ENCODE peak calls at places on chromosomes 12 and 14, in nine cellular contexts. One of them, this sample, is unnamed.

GRCh38 chr14:75283162-75283883 is 4.7 kb downstream of the FOS start:
- DNase-seq in lower lobe of right lung: peak
- DNase-seq in left lung: no peak
- DNase-seq in PC-9: peak
- DNase-seq in substantia nigra: no peak
- DNase-seq in body of pancreas: peak
- DNase-seq in upper lobe of right lung: no peak
- DNase-seq in cardiac muscle cell: peak
- DNase-seq in naive thymus-derived CD4-positive, alpha-beta T cell: peak
- DNase-seq in this sample: no peak

GRCh38 chr12:33670284-33670683 is 230.7 kb upstream of the SYT10 start:
- DNase-seq in lower lobe of right lung: no peak
- DNase-seq in left lung: no peak
- DNase-seq in PC-9: no peak
- DNase-seq in substantia nigra: no peak
- DNase-seq in body of pancreas: no peak
- DNase-seq in upper lobe of right lung: no peak
- DNase-seq in cardiac muscle cell: no peak
- DNase-seq in naive thymus-derived CD4-positive, alpha-beta T cell: no peak
- DNase-seq in this sample: no peak

GRCh38 chr12:117045998-117046374 is 53.2 kb downstream of the TESC start:
- DNase-seq in lower lobe of right lung: no peak
- DNase-seq in left lung: peak
- DNase-seq in PC-9: no peak
- DNase-seq in substantia nigra: no peak
- DNase-seq in body of pancreas: no peak
- DNase-seq in upper lobe of right lung: no peak
- DNase-seq in cardiac muscle cell: no peak
- DNase-seq in naive thymus-derived CD4-positive, alpha-beta T cell: no peak
- DNase-seq in this sample: no peak

GRCh38 chr12:131726-132465 is 65.3 kb downstream of the IQSEC3 start:
- DNase-seq in lower lobe of right lung: no peak
- DNase-seq in left lung: peak
- DNase-seq in PC-9: peak
- DNase-seq in substantia nigra: no peak
- DNase-seq in body of pancreas: no peak
- DNase-seq in upper lobe of right lung: no peak
- DNase-seq in cardiac muscle cell: peak
- DNase-seq in naive thymus-derived CD4-positive, alpha-beta T cell: no peak
- DNase-seq in this sample: no peak

GRCh38 chr12:130775953-130776856 is 60.1 kb upstream of the RIMBP2 start:
- DNase-seq in lower lobe of right lung: no peak
- DNase-seq in left lung: no peak
- DNase-seq in PC-9: peak
- DNase-seq in substantia nigra: peak
- DNase-seq in body of pancreas: peak
- DNase-seq in upper lobe of right lung: no peak
- DNase-seq in cardiac muscle cell: peak
- DNase-seq in naive thymus-derived CD4-positive, alpha-beta T cell: no peak
- DNase-seq in this sample: peak

GRCh38 chr14:61586539-61587396 is 108.5 kb upstream of the HIF1A start:
- DNase-seq in lower lobe of right lung: no peak
- DNase-seq in left lung: no peak
- DNase-seq in PC-9: no peak
- DNase-seq in substantia nigra: no peak
- DNase-seq in body of pancreas: no peak
- DNase-seq in upper lobe of right lung: no peak
- DNase-seq in cardiac muscle cell: peak
- DNase-seq in naive thymus-derived CD4-positive, alpha-beta T cell: no peak
- DNase-seq in this sample: no peak

GRCh38 chr14:79275367-79275655 is 936.0 kb downstream of the DIO2 start:
- DNase-seq in lower lobe of right lung: no peak
- DNase-seq in left lung: no peak
- DNase-seq in PC-9: no peak
- DNase-seq in substantia nigra: no peak
- DNase-seq in body of pancreas: no peak
- DNase-seq in upper lobe of right lung: no peak
- DNase-seq in cardiac muscle cell: no peak
- DNase-seq in naive thymus-derived CD4-positive, alpha-beta T cell: no peak
- DNase-seq in this sample: no peak

GRCh38 chr12:110311903-110312302 is 30.9 kb downstream of the ATP2A2 start:
- DNase-seq in lower lobe of right lung: no peak
- DNase-seq in left lung: no peak
- DNase-seq in PC-9: no peak
- DNase-seq in substantia nigra: no peak
- DNase-seq in body of pancreas: no peak
- DNase-seq in upper lobe of right lung: no peak
- DNase-seq in cardiac muscle cell: no peak
- DNase-seq in naive thymus-derived CD4-positive, alpha-beta T cell: no peak
- DNase-seq in this sample: no peak

GRCh38 chr12:51318846-51319570 is 5.0 kb downstream of the BIN2 start:
- DNase-seq in lower lobe of right lung: peak
- DNase-seq in left lung: no peak
- DNase-seq in PC-9: no peak
- DNase-seq in substantia nigra: no peak
- DNase-seq in body of pancreas: no peak
- DNase-seq in upper lobe of right lung: no peak
- DNase-seq in cardiac muscle cell: peak
- DNase-seq in naive thymus-derived CD4-positive, alpha-beta T cell: peak
- DNase-seq in this sample: peak

GRCh38 chr14:102544745-102545460 is 35.3 kb upstream of the ANKRD9 start:
- DNase-seq in lower lobe of right lung: peak
- DNase-seq in left lung: peak
- DNase-seq in PC-9: peak
- DNase-seq in substantia nigra: no peak
- DNase-seq in body of pancreas: no peak
- DNase-seq in upper lobe of right lung: no peak
- DNase-seq in cardiac muscle cell: no peak
- DNase-seq in naive thymus-derived CD4-positive, alpha-beta T cell: no peak
- DNase-seq in this sample: no peak

GRCh38 chr12:93022603-93023340 is 93.7 kb upstream of the EEA1 start:
- DNase-seq in lower lobe of right lung: no peak
- DNase-seq in left lung: no peak
- DNase-seq in PC-9: no peak
- DNase-seq in substantia nigra: no peak
- DNase-seq in body of pancreas: no peak
- DNase-seq in upper lobe of right lung: no peak
- DNase-seq in cardiac muscle cell: peak
- DNase-seq in naive thymus-derived CD4-positive, alpha-beta T cell: no peak
- DNase-seq in this sample: no peak

GRCh38 chr12:122841544-122842321 is 6.5 kb downstream of the HIP1R start:
- DNase-seq in lower lobe of right lung: peak
- DNase-seq in left lung: no peak
- DNase-seq in PC-9: peak
- DNase-seq in substantia nigra: peak
- DNase-seq in body of pancreas: peak
- DNase-seq in upper lobe of right lung: no peak
- DNase-seq in cardiac muscle cell: no peak
- DNase-seq in naive thymus-derived CD4-positive, alpha-beta T cell: no peak
- DNase-seq in this sample: no peak

GRCh38 chr12:92854344-92854743 is 74.8 kb downstream of the EEA1 start:
- DNase-seq in lower lobe of right lung: no peak
- DNase-seq in left lung: no peak
- DNase-seq in PC-9: no peak
- DNase-seq in substantia nigra: no peak
- DNase-seq in body of pancreas: no peak
- DNase-seq in upper lobe of right lung: no peak
- DNase-seq in cardiac muscle cell: no peak
- DNase-seq in naive thymus-derived CD4-positive, alpha-beta T cell: no peak
- DNase-seq in this sample: no peak

GRCh38 chr12:52604859-52605258 is 3.6 kb upstream of the KRT72 start:
- DNase-seq in lower lobe of right lung: no peak
- DNase-seq in left lung: no peak
- DNase-seq in PC-9: no peak
- DNase-seq in substantia nigra: no peak
- DNase-seq in body of pancreas: no peak
- DNase-seq in upper lobe of right lung: no peak
- DNase-seq in cardiac muscle cell: no peak
- DNase-seq in naive thymus-derived CD4-positive, alpha-beta T cell: no peak
- DNase-seq in this sample: no peak

GRCh38 chr14:62661818-62662217 is 383.4 kb downstream of the KCNH5 start:
- DNase-seq in lower lobe of right lung: no peak
- DNase-seq in left lung: no peak
- DNase-seq in PC-9: no peak
- DNase-seq in substantia nigra: no peak
- DNase-seq in body of pancreas: no peak
- DNase-seq in upper lobe of right lung: no peak
- DNase-seq in cardiac muscle cell: peak
- DNase-seq in naive thymus-derived CD4-positive, alpha-beta T cell: no peak
- DNase-seq in this sample: no peak

GRCh38 chr14:104265918-104266642 is 127.7 kb downstream of the KIF26A start:
- DNase-seq in lower lobe of right lung: peak
- DNase-seq in left lung: peak
- DNase-seq in PC-9: no peak
- DNase-seq in substantia nigra: no peak
- DNase-seq in body of pancreas: no peak
- DNase-seq in upper lobe of right lung: peak
- DNase-seq in cardiac muscle cell: no peak
- DNase-seq in naive thymus-derived CD4-positive, alpha-beta T cell: no peak
- DNase-seq in this sample: no peak

GRCh38 chr14:61505815-61506809 is 184.7 kb downstream of the PRKCH start:
- DNase-seq in lower lobe of right lung: no peak
- DNase-seq in left lung: no peak
- DNase-seq in PC-9: no peak
- DNase-seq in substantia nigra: no peak
- DNase-seq in body of pancreas: no peak
- DNase-seq in upper lobe of right lung: no peak
- DNase-seq in cardiac muscle cell: peak
- DNase-seq in naive thymus-derived CD4-positive, alpha-beta T cell: no peak
- DNase-seq in this sample: no peak

GRCh38 chr12:52359511-52360103 is 7.7 kb downstream of the KRT85 start:
- DNase-seq in lower lobe of right lung: no peak
- DNase-seq in left lung: no peak
- DNase-seq in PC-9: no peak
- DNase-seq in substantia nigra: no peak
- DNase-seq in body of pancreas: no peak
- DNase-seq in upper lobe of right lung: no peak
- DNase-seq in cardiac muscle cell: no peak
- DNase-seq in naive thymus-derived CD4-positive, alpha-beta T cell: no peak
- DNase-seq in this sample: no peak

GRCh38 chr12:56806303-56806702 is 43.2 kb downstream of the HSD17B6 start:
- DNase-seq in lower lobe of right lung: no peak
- DNase-seq in left lung: no peak
- DNase-seq in PC-9: no peak
- DNase-seq in substantia nigra: no peak
- DNase-seq in body of pancreas: no peak
- DNase-seq in upper lobe of right lung: no peak
- DNase-seq in cardiac muscle cell: no peak
- DNase-seq in naive thymus-derived CD4-positive, alpha-beta T cell: no peak
- DNase-seq in this sample: no peak
- H3K27ac ChIP-seq in lower lobe of right lung: no peak
- H3K27ac ChIP-seq in left lung: no peak
- H3K27ac ChIP-seq in PC-9: no peak
- H3K27ac ChIP-seq in substantia nigra: no peak
- H3K27ac ChIP-seq in body of pancreas: no peak
- H3K27ac ChIP-seq in upper lobe of right lung: no peak
- H3K27ac ChIP-seq in cardiac muscle cell: no peak
- H3K27ac ChIP-seq in naive thymus-derived CD4-positive, alpha-beta T cell: no peak
- H3K27ac ChIP-seq in this sample: no peak

GRCh38 chr14:64089920-64090319 is 204.3 kb downstream of the ESR2 start:
- DNase-seq in lower lobe of right lung: no peak
- DNase-seq in left lung: no peak
- DNase-seq in PC-9: no peak
- DNase-seq in substantia nigra: no peak
- DNase-seq in body of pancreas: no peak
- DNase-seq in upper lobe of right lung: no peak
- DNase-seq in cardiac muscle cell: no peak
- DNase-seq in naive thymus-derived CD4-positive, alpha-beta T cell: no peak
- DNase-seq in this sample: no peak

GRCh38 chr14:64091217-64091616 is 203.0 kb downstream of the ESR2 start:
- DNase-seq in lower lobe of right lung: no peak
- DNase-seq in left lung: no peak
- DNase-seq in PC-9: no peak
- DNase-seq in substantia nigra: no peak
- DNase-seq in body of pancreas: no peak
- DNase-seq in upper lobe of right lung: no peak
- DNase-seq in cardiac muscle cell: no peak
- DNase-seq in naive thymus-derived CD4-positive, alpha-beta T cell: no peak
- DNase-seq in this sample: no peak

GRCh38 chr14:64092338-64092737 is 201.8 kb downstream of the ESR2 start:
- DNase-seq in lower lobe of right lung: no peak
- DNase-seq in left lung: no peak
- DNase-seq in PC-9: no peak
- DNase-seq in substantia nigra: no peak
- DNase-seq in body of pancreas: no peak
- DNase-seq in upper lobe of right lung: no peak
- DNase-seq in cardiac muscle cell: no peak
- DNase-seq in naive thymus-derived CD4-positive, alpha-beta T cell: no peak
- DNase-seq in this sample: no peak

GRCh38 chr14:64095620-64096019 is 198.6 kb downstream of the ESR2 start:
- DNase-seq in lower lobe of right lung: no peak
- DNase-seq in left lung: no peak
- DNase-seq in PC-9: no peak
- DNase-seq in substantia nigra: no peak
- DNase-seq in body of pancreas: no peak
- DNase-seq in upper lobe of right lung: no peak
- DNase-seq in cardiac muscle cell: peak
- DNase-seq in naive thymus-derived CD4-positive, alpha-beta T cell: no peak
- DNase-seq in this sample: no peak

DNA sequence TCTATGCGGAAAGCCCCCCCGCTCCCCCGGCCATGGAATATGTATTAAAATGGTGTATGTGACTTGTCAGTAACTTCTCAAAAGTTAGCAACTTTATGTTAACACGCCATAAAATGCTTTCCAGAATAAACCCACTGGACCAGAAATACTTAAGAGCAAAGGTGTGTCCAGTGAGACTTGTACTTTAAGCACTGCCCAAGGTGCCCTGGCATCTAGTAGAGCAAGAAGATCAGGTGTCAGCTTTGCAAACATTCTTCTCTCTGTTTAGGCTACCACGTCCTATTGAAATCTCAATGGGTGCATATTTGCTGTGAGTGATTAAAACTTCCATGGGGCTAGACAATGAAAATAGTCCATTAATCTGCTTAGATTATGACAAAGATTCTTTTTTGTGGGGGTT is 201.2 kb downstream of the ESR2 start:
- DNase-seq in lower lobe of right lung: no peak
- DNase-seq in left lung: no peak
- DNase-seq in PC-9: peak
- DNase-seq in substantia nigra: no peak
- DNase-seq in body of pancreas: no peak
- DNase-seq in upper lobe of right lung: no peak
- DNase-seq in cardiac muscle cell: no peak
- DNase-seq in naive thymus-derived CD4-positive, alpha-beta T cell: no peak
- DNase-seq in this sample: no peak
- H3K27ac ChIP-seq in lower lobe of right lung: no peak
- H3K27ac ChIP-seq in left lung: no peak
- H3K27ac ChIP-seq in PC-9: no peak
- H3K27ac ChIP-seq in substantia nigra: no peak
- H3K27ac ChIP-seq in body of pancreas: no peak
- H3K27ac ChIP-seq in upper lobe of right lung: no peak
- H3K27ac ChIP-seq in cardiac muscle cell: no peak
- H3K27ac ChIP-seq in naive thymus-derived CD4-positive, alpha-beta T cell: no peak
- H3K27ac ChIP-seq in this sample: no peak

GRCh38 chr12:104653730-104654328 is 197.1 kb downstream of the CHST11 start:
- DNase-seq in lower lobe of right lung: no peak
- DNase-seq in left lung: no peak
- DNase-seq in PC-9: no peak
- DNase-seq in substantia nigra: no peak
- DNase-seq in body of pancreas: no peak
- DNase-seq in upper lobe of right lung: no peak
- DNase-seq in cardiac muscle cell: no peak
- DNase-seq in naive thymus-derived CD4-positive, alpha-beta T cell: peak
- DNase-seq in this sample: no peak
- H3K27ac ChIP-seq in lower lobe of right lung: no peak
- H3K27ac ChIP-seq in left lung: no peak
- H3K27ac ChIP-seq in PC-9: no peak
- H3K27ac ChIP-seq in substantia nigra: no peak
- H3K27ac ChIP-seq in body of pancreas: no peak
- H3K27ac ChIP-seq in upper lobe of right lung: no peak
- H3K27ac ChIP-seq in cardiac muscle cell: no peak
- H3K27ac ChIP-seq in naive thymus-derived CD4-positive, alpha-beta T cell: no peak
- H3K27ac ChIP-seq in this sample: no peak

GRCh38 chr12:111828338-111828979 is 13.6 kb upstream of the MAPKAPK5 start:
- DNase-seq in lower lobe of right lung: no peak
- DNase-seq in left lung: peak
- DNase-seq in PC-9: no peak
- DNase-seq in substantia nigra: no peak
- DNase-seq in body of pancreas: no peak
- DNase-seq in upper lobe of right lung: no peak
- DNase-seq in cardiac muscle cell: no peak
- DNase-seq in naive thymus-derived CD4-positive, alpha-beta T cell: no peak
- DNase-seq in this sample: no peak
- H3K27ac ChIP-seq in lower lobe of right lung: no peak
- H3K27ac ChIP-seq in left lung: no peak
- H3K27ac ChIP-seq in PC-9: no peak
- H3K27ac ChIP-seq in substantia nigra: no peak
- H3K27ac ChIP-seq in body of pancreas: no peak
- H3K27ac ChIP-seq in upper lobe of right lung: no peak
- H3K27ac ChIP-seq in cardiac muscle cell: no peak
- H3K27ac ChIP-seq in naive thymus-derived CD4-positive, alpha-beta T cell: no peak
- H3K27ac ChIP-seq in this sample: no peak

This sample was measured in CD8-positive, alpha-beta T cell.